ENCODE peak calls at places on chromosomes 7 and 10, in five cellular contexts. X is H1, I is GM12878, G is HepG2, L is K562. M is an unnamed sample.

GRCh38 chr10:132390455-132391371 is 6.3 kb upstream of the PWWP2B start:
- DNase-seq in X (no peak), I (no peak), G (no peak), L (no peak), M (no peak)

GRCh38 chr10:85621562-85621961 is 745.0 kb downstream of the GRID1 start:
- DNase-seq in X (no peak), I (no peak), G (no peak), L (no peak), M (no peak)

GRCh38 chr10:45444976-45445898 is 71.2 kb downstream of the ALOX5 start:
- DNase-seq in X (no peak), I (no peak), G (no peak), L (no peak), M (no peak)

GRCh38 chr7:28481131-28481926 is 69.0 kb downstream of the CREB5 start:
- DNase-seq in X (no peak), I (peak; percentile 85), G (no peak), L (no peak), M (no peak)

GRCh38 chr7:118052330-118052729 is 131.6 kb upstream of the LSM8 start:
- DNase-seq in X (no peak), I (no peak), G (no peak), L (no peak), M (no peak)

GRCh38 chr10:52951819-52952218 is 179.2 kb upstream of the MBL2 start:
- DNase-seq in X (peak; percentile 74), I (no peak), G (peak; percentile 59), L (peak; percentile 6), M (peak; percentile 89)

GRCh38 chr7:57642730-57643129 is 192.8 kb downstream of the ZNF716 start:
- DNase-seq in X (no peak), I (no peak), G (no peak), L (no peak), M (no peak)

GRCh38 chr10:10394933-10395658 is 622.6 kb upstream of the CELF2 start:
- DNase-seq in X (no peak), I (no peak), G (no peak), L (no peak), M (no peak)

GRCh38 chr10:84205049-84205852 is 10.9 kb downstream of the CDHR1 start:
- DNase-seq in X (no peak), I (peak; percentile 27), G (peak; percentile 38), L (peak; percentile 79), M (peak; percentile 82)

GRCh38 chr7:25944777-25945176 is 207.2 kb upstream of the NFE2L3 start:
- DNase-seq in X (no peak), I (no peak), G (no peak), L (no peak), M (no peak)

GRCh38 chr7:66554326-66554725 is 74.4 kb upstream of the KCTD7 start:
- DNase-seq in X (no peak), I (no peak), G (no peak), L (no peak), M (no peak)

GRCh38 chr7:155356323-155357105 is 58.8 kb downstream of the INSIG1 start:
- DNase-seq in X (no peak), I (no peak), G (peak; percentile 7), L (peak; percentile 52), M (peak; percentile 61)

GRCh38 chr10:37754538-37755323 is 102.7 kb downstream of the ZNF248 start:
- DNase-seq in X (no peak), I (no peak), G (peak; percentile 64), L (peak; percentile 16), M (peak; percentile 15)

GRCh38 chr10:100737359-100738054 is 7.9 kb upstream of the PAX2 start:
- DNase-seq in X (no peak), I (no peak), G (no peak), L (no peak), M (peak; percentile 79)

GRCh38 chr7:44372560-44373417 is 47.4 kb upstream of the CAMK2B start:
- DNase-seq in X (no peak), I (no peak), G (no peak), L (no peak), M (no peak)

GRCh38 chr10:52571018-52571417 is 201.6 kb downstream of the MBL2 start:
- DNase-seq in X (no peak), I (no peak), G (no peak), L (no peak), M (no peak)

GRCh38 chr10:24119919-24120318 is 89.0 kb upstream of the KIAA1217 start:
- DNase-seq in X (no peak), I (no peak), G (no peak), L (no peak), M (no peak)

GRCh38 chr10:73439055-73439454 is 5.7 kb upstream of the MSS51 start:
- DNase-seq in X (no peak), I (no peak), G (no peak), L (no peak), M (no peak)

GRCh38 chr7:147941316-147941715 is 649.2 kb upstream of the C7orf33 start:
- DNase-seq in X (no peak), I (no peak), G (no peak), L (no peak), M (no peak)
- TF ChIP-seq MAX in X (no peak), I (no peak), G (no peak), L (no peak), M (no peak)

DNA sequence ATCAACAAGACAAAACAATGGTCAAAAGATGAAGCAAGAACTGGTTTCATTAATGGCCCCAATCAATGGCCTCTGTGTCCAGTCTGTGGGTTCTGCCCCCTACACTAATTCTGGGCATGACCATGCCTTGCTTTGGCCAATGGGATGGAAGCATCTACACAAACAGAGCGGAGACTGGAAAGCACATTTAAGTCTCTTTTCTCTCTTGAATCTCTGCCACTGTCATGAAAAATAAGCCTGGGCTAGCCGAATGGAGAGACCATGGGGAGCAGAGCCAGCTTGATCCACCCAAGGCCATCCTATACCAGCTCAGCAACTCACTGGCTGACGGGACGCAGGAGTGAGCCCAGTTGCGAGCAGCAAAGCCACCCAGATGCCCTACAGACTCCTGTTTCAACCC is 30.9 kb downstream of the ANKRD16 start:
- DNase-seq in X (no peak), I (no peak), G (no peak), L (no peak), M (no peak)
- TF ChIP-seq CREB1 in X (no peak), I (no peak), G (no peak), L (no peak), M (no peak)

DNA sequence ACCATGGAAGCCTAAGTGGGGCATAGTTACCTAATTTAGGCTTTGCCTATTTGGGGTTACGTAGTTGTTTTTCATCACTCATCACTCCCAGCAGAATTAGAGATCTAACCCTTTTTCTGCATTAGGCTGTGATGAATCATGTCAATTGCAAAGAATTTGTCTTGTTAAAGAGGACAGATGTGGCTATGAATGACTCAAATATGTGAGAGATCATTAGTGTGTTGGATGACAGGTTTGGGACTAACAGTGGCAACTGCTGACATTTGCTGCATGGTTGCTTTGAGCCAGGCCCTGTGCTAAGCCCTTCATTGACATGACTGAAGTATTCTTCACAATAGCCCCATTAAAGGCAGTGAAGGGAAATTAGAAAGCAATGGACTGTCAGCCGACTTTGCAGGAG is 83.4 kb upstream of the BMPER start:
- DNase-seq in X (no peak), I (no peak), G (no peak), L (no peak), M (no peak)
- TF ChIP-seq SP1 in X (no peak), I (no peak), G (no peak), L (no peak), M (no peak)

GRCh38 chr7:13028036-13028730 is 340.8 kb downstream of the ARL4A start:
- DNase-seq in X (no peak), I (no peak), G (no peak), L (no peak), M (no peak)

GRCh38 chr7:13028731-13029099 is 341.3 kb downstream of the ARL4A start:
- DNase-seq in X (no peak), I (no peak), G (no peak), L (no peak), M (no peak)

GRCh38 chr7:13032524-13032923 is 345.1 kb downstream of the ARL4A start:
- DNase-seq in X (no peak), I (no peak), G (no peak), L (no peak), M (no peak)

GRCh38 chr7:13034693-13035092 is 347.3 kb downstream of the ARL4A start:
- DNase-seq in X (no peak), I (no peak), G (no peak), L (no peak), M (no peak)

GRCh38 chr7:13031481-13031880 is 344.0 kb downstream of the ARL4A start:
- DNase-seq in X (no peak), I (no peak), G (peak; percentile 44), L (no peak), M (no peak)
- TF ChIP-seq MAX in X (no peak), I (no peak), G (no peak), L (no peak), M (no peak)

GRCh38 chr10:6877351-6878066 is 297.4 kb upstream of the PRKCQ start:
- DNase-seq in X (no peak), I (no peak), G (no peak), L (no peak), M (no peak)

GRCh38 chr10:6875229-6875544 is 295.1 kb upstream of the PRKCQ start:
- DNase-seq in X (no peak), I (no peak), G (no peak), L (no peak), M (no peak)

GRCh38 chr10:6878067-6878412 is 298.0 kb upstream of the PRKCQ start:
- DNase-seq in X (peak; percentile 21), I (no peak), G (no peak), L (no peak), M (peak; percentile 42)
- TF ChIP-seq CREB1 in X (no peak), I (no peak), G (no peak), L (no peak), M (no peak)

GRCh38 chr10:3666525-3667302 is 118.3 kb downstream of the KLF6 start:
- DNase-seq in X (no peak), I (no peak), G (no peak), L (no peak), M (no peak)
- TF ChIP-seq SP1 in X (no peak), I (no peak), G (no peak), L (no peak), M (no peak)